ENCODE peak calls at places on chromosomes 3 and 15, in ten cellular contexts. R, C, N, P, Y, F, V, M, W and A are unnamed samples.

GRCh38 chr3:159669753-159670152 is 318.9 kb upstream of the IL12A start:
- DNase-seq in R (no peak), C (no peak), N (no peak), P (no peak), Y (no peak), F (no peak), V (no peak), M (no peak), W (no peak), A (no peak)

GRCh38 chr15:89067751-89068150 is 20.5 kb upstream of the ABHD2 start:
- DNase-seq in R (no peak), C (peak), N (no peak), P (no peak), Y (no peak), F (no peak), V (no peak), M (no peak), W (no peak), A (no peak)

GRCh38 chr3:188348445-188349244 is 194.7 kb downstream of the LPP start:
- DNase-seq in R (no peak), C (no peak), N (peak), P (no peak), Y (no peak), F (peak), V (no peak), M (peak), W (peak), A (no peak)

GRCh38 chr3:194512895-194513601 is 26.2 kb upstream of the ATP13A3 start:
- DNase-seq in R (peak), C (no peak), N (no peak), P (no peak), Y (peak), F (no peak), V (no peak), M (no peak), W (peak), A (no peak)

GRCh38 chr15:91603681-91604080 is 249.8 kb upstream of the SLCO3A1 start:
- DNase-seq in R (no peak), C (no peak), N (no peak), P (no peak), Y (no peak), F (no peak), V (no peak), M (no peak), W (no peak), A (no peak)

GRCh38 chr3:111326144-111326995 is 215.6 kb upstream of the CD96 start:
- DNase-seq in R (no peak), C (no peak), N (no peak), P (no peak), Y (no peak), F (peak), V (no peak), M (no peak), W (no peak), A (no peak)

GRCh38 chr3:109772520-109772919 is 435.2 kb upstream of the DPPA4 start:
- DNase-seq in R (no peak), C (peak), N (no peak), P (no peak), Y (no peak), F (no peak), V (no peak), M (no peak), W (no peak), A (no peak)

GRCh38 chr15:72339777-72340177 is 19.8 kb upstream of the CELF6 start:
- DNase-seq in R (peak), C (peak), N (peak), P (no peak), Y (peak), F (peak), V (no peak), M (no peak), W (peak), A (no peak)

GRCh38 chr3:172373912-172374311 is 74.3 kb downstream of the GHSR start:
- DNase-seq in R (no peak), C (no peak), N (no peak), P (no peak), Y (no peak), F (no peak), V (no peak), M (no peak), W (no peak), A (no peak)